ENCODE peak calls at places on chromosome 4, in nine cellular contexts. Y is A549; Q is CD8-positive, alpha-beta memory T cell; J is iPS DF 6.9; C is GM23248; D is suprapubic skin; Z is mucosa of descending colon; S is cardiac muscle cell; R is fibroblast of lung. F is an unnamed sample.

GRCh38 chr4:66501986-66502385 is 831.7 kb upstream of the EPHA5 start:
- DNase-seq in Y (no peak), Q (no peak), J (no peak), C (no peak), D (no peak), Z (no peak), S (no peak), R (no peak), F (no peak)

GRCh38 chr4:71026086-71026485 is 32.6 kb downstream of the DCK start:
- DNase-seq in Y (peak; percentile 14), Q (no peak), J (no peak), C (peak; percentile 88), D (no peak), Z (no peak), S (peak; percentile 50), R (peak; percentile 80), F (no peak)

GRCh38 chr4:187380181-187380581 is 615.4 kb upstream of the ZFP42 start:
- DNase-seq in Y (no peak), Q (no peak), J (peak; percentile 45), C (peak; percentile 17), D (no peak), Z (no peak), S (peak; percentile 22), R (peak; percentile 6), F (peak; percentile 63)

GRCh38 chr4:17138847-17139246 is 240.4 kb upstream of the LDB2 start:
- DNase-seq in Y (no peak), Q (no peak), J (no peak), C (no peak), D (no peak), Z (no peak), S (no peak), R (no peak), F (no peak)

GRCh38 chr4:169314906-169315305 is 44.1 kb upstream of the SH3RF1 start:
- DNase-seq in Y (peak; percentile 31), Q (no peak), J (no peak), C (peak; percentile 58), D (no peak), Z (peak; percentile 89), S (peak; percentile 58), R (peak; percentile 68), F (no peak)

GRCh38 chr4:139587452-139587851 is 31.4 kb upstream of the SETD7 start:
- DNase-seq in Y (no peak), Q (no peak), J (no peak), C (peak; percentile 18), D (no peak), Z (no peak), S (no peak), R (peak; percentile 20), F (no peak)

GRCh38 chr4:160026720-160027119 is 923.8 kb downstream of the RAPGEF2 start:
- DNase-seq in Y (peak; percentile 3), Q (no peak), J (no peak), C (no peak), D (no peak), Z (no peak), S (peak; percentile 0), R (no peak), F (no peak)

GRCh38 chr4:83617371-83618021 is 81.6 kb downstream of the GPAT3 start:
- DNase-seq in Y (no peak), Q (no peak), J (no peak), C (no peak), D (no peak), Z (no peak), S (no peak), R (no peak), F (no peak)

GRCh38 chr4:69689530-69690111 is 36.6 kb upstream of the UGT2A1 start:
- DNase-seq in Y (no peak), Q (no peak), J (no peak), C (peak; percentile 57), D (no peak), Z (no peak), S (peak; percentile 45), R (peak; percentile 74), F (peak; percentile 73)

GRCh38 chr4:27861381-27861787 is 1000.7 kb downstream of the STIM2 start:
- DNase-seq in Y (no peak), Q (no peak), J (peak; percentile 25), C (peak; percentile 46), D (no peak), Z (no peak), S (peak; percentile 71), R (peak; percentile 51), F (no peak)

GRCh38 chr4:77734928-77735327 is 84.2 kb downstream of the CNOT6L start:
- DNase-seq in Y (no peak), Q (peak; percentile 39), J (no peak), C (peak; percentile 29), D (no peak), Z (no peak), S (no peak), R (peak; percentile 71), F (no peak)

GRCh38 chr4:33837043-33837442 is 2407.3 kb downstream of the ARAP2 start:
- DNase-seq in Y (no peak), Q (no peak), J (no peak), C (peak; percentile 72), D (no peak), Z (no peak), S (no peak), R (peak; percentile 79), F (no peak)

DNA sequence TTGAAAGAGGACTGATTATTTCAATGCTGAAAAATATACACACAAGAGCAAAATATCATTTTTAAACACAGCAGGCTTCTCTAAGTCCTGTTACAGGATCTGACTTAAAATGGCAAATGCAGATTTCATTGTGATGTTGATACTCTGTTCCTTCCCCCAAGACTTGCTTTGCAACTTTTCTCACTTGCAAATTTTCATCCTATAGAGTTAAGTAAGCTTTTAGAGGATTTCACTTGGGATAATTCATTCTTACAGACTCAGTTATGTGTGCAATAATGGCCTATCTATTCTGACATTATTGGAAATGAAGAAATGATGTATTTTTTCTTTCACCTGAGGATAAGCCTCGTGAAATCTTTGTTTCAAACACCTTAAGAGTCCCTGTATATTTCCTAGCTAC is 2403.2 kb downstream of the ARAP2 start:
- DNase-seq in Y (no peak), Q (no peak), J (peak; percentile 18), C (no peak), D (no peak), Z (no peak), S (no peak), R (no peak), F (no peak)
- H3K4me1 ChIP-seq in Y (no peaks in the 10 kb centered on the region), Q (no peaks in the 10 kb centered on the region), J (no peaks in the 10 kb centered on the region), C (peaks cover 15% of the 10 kb centered on the region), D (no peaks in the 10 kb centered on the region), Z (no peaks in the 10 kb centered on the region), S (no peaks in the 10 kb centered on the region), R (no peaks in the 10 kb centered on the region), F (no peaks in the 10 kb centered on the region)

GRCh38 chr4:123450393-123450792 is 53.8 kb downstream of the SPRY1 start:
- DNase-seq in Y (no peak), Q (no peak), J (no peak), C (no peak), D (no peak), Z (no peak), S (no peak), R (no peak), F (no peak)

GRCh38 chr4:123449362-123449761 is 52.8 kb downstream of the SPRY1 start:
- DNase-seq in Y (no peak), Q (no peak), J (no peak), C (no peak), D (no peak), Z (no peak), S (no peak), R (no peak), F (no peak)

GRCh38 chr4:123446791-123447474 is 50.3 kb downstream of the SPRY1 start:
- DNase-seq in Y (no peak), Q (no peak), J (no peak), C (no peak), D (no peak), Z (no peak), S (peak; percentile 56), R (no peak), F (peak; percentile 10)

GRCh38 chr4:123452585-123452984 is 56.0 kb downstream of the SPRY1 start:
- DNase-seq in Y (no peak), Q (no peak), J (no peak), C (peak; percentile 87), D (no peak), Z (no peak), S (no peak), R (peak; percentile 84), F (peak; percentile 52)

DNA sequence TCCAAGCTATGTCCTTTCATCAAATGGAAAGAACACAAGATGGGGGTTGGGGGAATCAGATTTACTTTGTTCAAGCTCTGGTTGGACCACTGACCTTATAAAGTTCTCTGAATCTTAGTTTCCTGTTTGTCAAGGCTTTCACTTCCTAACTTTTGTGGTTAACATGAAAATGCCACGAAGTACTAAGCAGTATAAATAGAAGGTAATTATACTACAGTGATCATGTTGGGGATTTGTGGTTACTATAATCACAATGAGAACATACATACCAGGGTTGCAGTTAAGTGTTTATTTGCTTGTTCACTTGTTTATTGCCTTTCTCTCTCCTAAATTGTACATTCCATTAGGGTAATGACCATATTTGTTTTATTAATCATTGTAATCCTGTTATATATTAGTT is 53.2 kb downstream of the SPRY1 start:
- DNase-seq in Y (no peak), Q (peak; percentile 3), J (no peak), C (peak; percentile 20), D (no peak), Z (no peak), S (no peak), R (peak; percentile 26), F (peak; percentile 42)
- H3K4me1 ChIP-seq in Y (peaks cover 4% of the 10 kb centered on the region), Q (no peaks in the 10 kb centered on the region), J (no peaks in the 10 kb centered on the region), C (peaks cover 12% of the 10 kb centered on the region), D (peaks cover 9% of the 10 kb centered on the region), Z (no peaks in the 10 kb centered on the region), S (peaks cover 19% of the 10 kb centered on the region), R (peaks cover 9% of the 10 kb centered on the region), F (peaks cover 8% of the 10 kb centered on the region)

GRCh38 chr4:76606662-76607265 is 171.7 kb downstream of the SHROOM3 start:
- DNase-seq in Y (no peak), Q (no peak), J (no peak), C (peak; percentile 65), D (no peak), Z (no peak), S (peak; percentile 46), R (no peak), F (no peak)
- H3K4me1 ChIP-seq in Y (peaks cover 14% of the 10 kb centered on the region), Q (no peaks in the 10 kb centered on the region), J (peaks cover 3% of the 10 kb centered on the region), C (peaks cover 67% of the 10 kb centered on the region), D (peaks cover 15% of the 10 kb centered on the region), Z (peaks cover 46% of the 10 kb centered on the region), S (peaks cover 11% of the 10 kb centered on the region), R (peaks cover 13% of the 10 kb centered on the region), F (no peaks in the 10 kb centered on the region)

GRCh38 chr4:54061873-54062272 is 2.5 kb downstream of the CHIC2 start:
- DNase-seq in Y (no peak), Q (no peak), J (no peak), C (no peak), D (no peak), Z (no peak), S (no peak), R (no peak), F (no peak)
- H3K4me1 ChIP-seq in Y (peaks cover 24% of the 10 kb centered on the region), Q (peaks cover 60% of the 10 kb centered on the region), J (no peaks in the 10 kb centered on the region), C (peaks cover 70% of the 10 kb centered on the region), D (peaks cover 74% of the 10 kb centered on the region), Z (peaks cover 24% of the 10 kb centered on the region), S (peaks cover 35% of the 10 kb centered on the region), R (peaks cover 12% of the 10 kb centered on the region), F (peaks cover 79% of the 10 kb centered on the region)

F was measured in Karpas-422.